ENCODE peak calls at places on chromosomes 1 and 21, in four cellular contexts. N is mammary epithelial cell, I is tibial artery, H is IMR-90. Q is an unnamed sample.

GRCh38 chr1:232873412-232873811 is 68.2 kb downstream of the MAP10 start:
- DNase-seq in H (no peak), I (no peak), N (peak; percentile 41), Q (no peak)

GRCh38 chr1:245583575-245584330 is 429.0 kb downstream of the KIF26B start:
- DNase-seq in H (no peak), I (no peak), N (no peak), Q (no peak)

GRCh38 chr1:147281950-147282349 is 39.5 kb downstream of the CHD1L start:
- DNase-seq in N (no peak), I (no peak), H (no peak), Q (no peak)

GRCh38 chr1:41495171-41495948 is 10.9 kb upstream of the EDN2 start:
- DNase-seq in H (peak; percentile 21), N (no peak), I (no peak), Q (no peak)

GRCh38 chr1:174197547-174197946 is 38.2 kb downstream of the RABGAP1L start:
- DNase-seq in H (no peak), N (no peak), I (no peak), Q (no peak)

GRCh38 chr1:53615101-53615500 is 123.9 kb downstream of the GLIS1 start:
- DNase-seq in N (no peak), I (peak; percentile 47), H (no peak), Q (no peak)

GRCh38 chr1:6081901-6082300 is 36.2 kb downstream of the KCNAB2 start:
- DNase-seq in I (no peak), H (no peak), N (no peak), Q (no peak)

GRCh38 chr1:26318338-26319064 is 743 bp downstream of the CD52 start:
- DNase-seq in N (no peak), I (no peak), H (no peak), Q (no peak)

GRCh38 chr21:41953249-41953830 is 478 bp downstream of the C2CD2 start:
- DNase-seq in I (no peak), H (no peak), N (peak; percentile 31), Q (no peak)

GRCh38 chr1:218971166-218971565 is 202.5 kb upstream of the LYPLAL1 start:
- DNase-seq in N (no peak), H (peak; percentile 39), I (no peak), Q (no peak)

GRCh38 chr1:27600500-27601175 is 3.3 kb downstream of the AHDC1 start:
- DNase-seq in N (no peak), I (no peak), H (peak; percentile 45), Q (no peak)

GRCh38 chr1:19074361-19074901 is 118.0 kb upstream of the IFFO2 start:
- DNase-seq in N (no peak), H (no peak), I (no peak), Q (peak; percentile 86)

GRCh38 chr1:21269461-21270085 is 20.7 kb downstream of the ECE1 start:
- DNase-seq in I (no peak), H (no peak), N (no peak), Q (no peak)

GRCh38 chr1:168135982-168136708 is 585 bp downstream of the GPR161 start:
- DNase-seq in N (peak; percentile 48), I (peak; percentile 69), H (peak; percentile 17), Q (peak; percentile 13)

GRCh38 chr1:37714689-37715088 is 22.4 kb downstream of the CDCA8 start:
- DNase-seq in H (no peak), N (no peak), I (no peak), Q (no peak)
- H3K27ac ChIP-seq in H (no peak overlapping the region), N (no peak overlapping the region), I (no peak overlapping the region), Q (no peak overlapping the region)

GRCh38 chr1:85219853-85220610 is 19.2 kb upstream of the SYDE2 start:
- DNase-seq in I (no peak), N (no peak), H (no peak), Q (no peak)

GRCh38 chr1:85214654-85215053 is 13.8 kb upstream of the SYDE2 start:
- DNase-seq in N (no peak), H (no peak), I (no peak), Q (no peak)

GRCh38 chr1:85220756-85221166 is 19.9 kb upstream of the SYDE2 start:
- DNase-seq in H (peak; percentile 70), I (no peak), N (no peak), Q (no peak)

DNA sequence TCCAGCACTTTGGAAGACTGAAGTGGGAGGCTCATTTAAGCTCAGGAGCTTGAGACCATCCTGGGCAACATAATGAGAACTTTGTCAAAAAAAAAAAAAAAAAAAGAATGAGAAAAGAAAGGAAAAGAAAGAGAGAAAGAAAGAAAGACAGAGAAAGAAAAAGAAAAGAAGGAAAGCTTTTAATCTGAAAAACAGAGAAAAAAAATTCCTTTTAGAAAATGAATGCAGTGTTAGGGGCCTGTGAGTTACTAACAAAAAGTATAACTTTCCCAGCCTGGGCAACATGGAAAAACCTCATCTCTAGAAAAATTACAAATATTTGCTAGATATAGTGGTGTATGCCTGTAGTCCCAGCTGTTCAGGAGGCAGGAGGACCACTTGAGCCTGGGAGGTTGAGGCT is 15.9 kb upstream of the SYDE2 start:
- DNase-seq in H (no peak), I (no peak), N (no peak), Q (no peak)
- H3K4me1 ChIP-seq in H (peaks cover 9% of the 10 kb centered on the region), I (peaks cover 6% of the 10 kb centered on the region), N (no peaks in the 10 kb centered on the region), Q (no peaks in the 10 kb centered on the region)

GRCh38 chr1:51220548-51220947 is 15.5 kb upstream of the RNF11 start:
- DNase-seq in H (no peak), I (no peak), N (no peak), Q (no peak)
- H3K4me3 ChIP-seq in H (no peak overlapping the region), I (no peak overlapping the region), N (no peak overlapping the region), Q (no peak overlapping the region)

DNA sequence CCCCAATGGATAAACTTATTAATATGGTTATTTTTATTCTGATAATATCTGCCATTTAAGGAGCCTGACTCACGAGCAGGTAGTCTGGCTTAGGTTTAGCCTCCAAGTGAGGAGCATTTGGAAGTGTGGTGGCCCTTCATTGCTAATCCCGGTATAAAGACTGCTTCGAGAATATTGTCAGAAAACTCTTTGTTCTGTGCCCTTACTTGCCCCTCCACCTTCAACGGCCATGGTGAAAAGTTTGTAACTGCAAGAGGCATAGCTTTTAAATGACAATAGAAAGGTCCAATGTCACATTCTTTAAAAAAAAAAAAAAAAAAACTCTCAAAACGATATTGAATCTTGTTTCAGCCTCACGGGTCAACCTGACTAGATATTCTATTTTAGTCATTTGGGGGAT is 157.4 kb upstream of the PROX1 start:
- DNase-seq in I (no peak), N (no peak), H (no peak), Q (no peak)
- H3K27ac ChIP-seq in I (no peak overlapping the region), N (no peak overlapping the region), H (no peak overlapping the region), Q (no peak overlapping the region)

DNA sequence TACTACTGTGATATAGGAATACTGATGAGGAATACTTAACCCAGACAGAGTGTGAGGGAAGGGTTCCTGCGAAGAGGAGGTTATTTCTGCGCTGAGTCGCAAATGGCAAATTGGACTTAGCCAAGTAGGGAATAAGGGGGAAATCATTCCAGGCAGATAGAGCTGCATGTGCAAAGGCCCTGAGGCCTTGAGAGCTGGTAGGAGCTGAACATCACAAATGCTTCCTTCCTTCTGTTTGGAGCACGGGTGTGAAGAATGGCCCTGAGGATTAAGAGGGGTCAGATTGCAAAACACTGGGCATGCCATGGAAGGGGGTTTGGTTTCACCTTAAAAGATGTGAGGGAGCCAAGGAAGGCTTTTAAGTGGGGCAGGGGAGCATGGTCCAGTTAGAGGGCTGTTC is 12.4 kb downstream of the IER5 start:
- DNase-seq in H (no peak), N (no peak), I (peak; percentile 19), Q (no peak)
- H3K4me1 ChIP-seq in H (peaks cover 46% of the 10 kb centered on the region), N (peaks cover 72% of the 10 kb centered on the region), I (peaks cover 28% of the 10 kb centered on the region), Q (peaks cover 68% of the 10 kb centered on the region)

GRCh38 chr1:167127236-167127635 is 33.4 kb downstream of the STYXL2 start:
- DNase-seq in I (no peak), H (no peak), N (no peak), Q (no peak)
- H3K4me3 ChIP-seq in I (no peak overlapping the region), H (no peak overlapping the region), N (no peak overlapping the region), Q (no peak overlapping the region)

GRCh38 chr1:38006008-38006828 is 904 bp upstream of the FHL3 start:
- DNase-seq in I (peak; percentile 76), H (no peak), N (no peak), Q (no peak)

GRCh38 chr1:38009088-38009840 is 3.3 kb upstream of the UTP11 start:
- DNase-seq in H (peak; percentile 78), N (peak; percentile 70), I (no peak), Q (no peak)

GRCh38 chr1:38003261-38004250 is 1.8 kb downstream of the FHL3 start:
- DNase-seq in N (no peak), H (peak; percentile 41), I (no peak), Q (no peak)

GRCh38 chr1:38004284-38005101 is 821 bp downstream of the FHL3 start:
- DNase-seq in N (no peak), I (no peak), H (no peak), Q (no peak)

DNA sequence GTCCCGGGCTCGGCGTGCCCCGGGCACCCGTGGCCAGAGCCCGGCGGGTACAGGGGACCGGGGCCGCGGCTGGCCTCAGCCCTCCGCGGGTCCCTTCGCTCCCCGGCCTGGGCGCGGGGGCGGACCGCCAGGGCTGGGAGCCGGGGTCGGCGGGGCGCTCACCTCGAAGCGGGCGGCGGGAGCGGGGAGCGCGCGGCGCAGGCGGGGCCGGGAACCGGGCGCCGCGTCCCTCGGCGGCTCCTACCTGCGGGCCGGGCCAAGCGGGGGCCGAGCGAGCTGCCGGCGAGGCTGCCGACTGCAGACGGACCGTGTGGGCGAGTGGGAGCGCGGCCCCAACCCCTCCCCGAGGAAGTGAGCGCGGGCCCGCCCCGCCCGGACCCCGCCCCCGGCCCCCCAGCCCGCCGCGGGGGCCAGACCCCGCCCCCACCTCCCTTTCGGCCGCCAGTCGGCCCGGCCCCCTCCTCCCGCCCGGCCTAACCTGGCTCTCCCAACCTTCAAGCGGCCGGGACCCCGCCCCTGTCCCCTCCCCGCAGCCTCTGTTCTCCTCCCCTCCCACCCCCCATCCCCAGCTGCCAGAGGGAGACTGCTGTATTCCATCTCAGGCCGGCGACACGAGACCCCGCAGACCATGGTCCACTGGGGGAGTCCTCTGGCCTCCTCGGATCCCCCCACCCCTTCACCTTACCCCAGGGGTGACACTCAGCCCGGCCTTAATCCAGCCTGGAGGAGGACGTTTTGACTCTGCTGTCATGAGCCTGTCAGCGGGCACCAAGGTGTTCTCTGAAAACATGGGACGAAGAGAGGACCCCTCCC is at the start of gene FHL3:
- DNase-seq in H (peak; percentile 33), I (peak; percentile 85), N (no peak), Q (no peak)
- H3K27ac ChIP-seq in H (peak within 1 kb of the TSS; percentile 88), I (peak within 1 kb of the TSS; percentile 93), N (peak within 1 kb of the TSS; percentile 41), Q (peak within 1 kb of the TSS; percentile 1)

GRCh38 chr1:206696812-206697585 is 12.3 kb downstream of the MAPKAPK2 start:
- DNase-seq in H (no peak), N (no peak), I (no peak), Q (no peak)
- H3K4me1 ChIP-seq in H (peaks cover 47% of the 10 kb centered on the region), N (peaks cover 7% of the 10 kb centered on the region), I (peaks cover 75% of the 10 kb centered on the region), Q (peaks cover 55% of the 10 kb centered on the region)

DNA sequence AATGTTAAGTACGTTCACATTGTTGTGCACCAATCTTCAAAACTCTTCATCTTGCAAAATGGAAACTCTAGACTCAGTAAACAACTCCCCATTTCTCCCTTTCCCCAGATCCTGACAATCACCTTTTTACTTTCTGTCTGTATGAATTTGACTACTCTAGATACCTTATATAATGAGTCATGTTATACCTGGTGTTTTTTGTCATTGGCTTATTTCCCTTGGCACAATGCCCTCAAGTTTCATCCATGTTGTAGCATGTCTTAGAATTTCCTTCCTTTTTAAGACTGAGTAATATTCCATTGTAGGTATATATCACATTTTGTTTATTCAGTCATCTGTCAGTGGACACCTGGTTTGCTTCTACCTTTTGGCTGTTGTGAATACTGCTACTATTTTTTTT is 399.5 kb downstream of the LMO4 start:
- DNase-seq in N (peak; percentile 20), H (no peak), I (no peak), Q (no peak)
- H3K4me3 ChIP-seq in N (no peak overlapping the region), H (no peak overlapping the region), I (no peak overlapping the region), Q (no peak overlapping the region)